ENCODE peak calls at places on chromosomes 11 and 22, in nine cellular contexts. F is GM23338, D is kidney, G is sigmoid colon, X is IMR-90, O is fibroblast of the aortic adventitia, R is tibial nerve, K is cardiac fibroblast, J is choroid plexus epithelial cell. E is an unnamed sample.
A peak's percentile ranks its signal among the peaks of the same experiment; 100 is the strongest.

GRCh38 chr11:46710821-46711269 is 8.2 kb upstream of the F2 start:
- DNase-seq in K (peak; percentile 95), O (peak; percentile 98), X (peak; percentile 97), F (no peak), R (peak; percentile 68), D (no peak), J (peak; percentile 97), G (peak; percentile 88), E (no peak)

GRCh38 chr11:123020968-123021367 is 39.3 kb upstream of the BSX start:
- DNase-seq in D (no peak), X (peak; percentile 49), F (peak; percentile 88), R (peak; percentile 16), G (no peak), K (peak; percentile 71), J (peak; percentile 81), O (peak; percentile 51), E (no peak)

GRCh38 chr11:116357769-116358544 is 414.8 kb downstream of the BUD13 start:
- DNase-seq in O (no peak), X (no peak), R (no peak), D (no peak), K (peak; percentile 1), G (no peak), F (peak; percentile 93), J (no peak), E (no peak)

GRCh38 chr11:71996946-71997345 is 1.8 kb upstream of the IL18BP start:
- DNase-seq in X (no peak), R (no peak), J (no peak), G (peak; percentile 68), F (no peak), D (no peak), O (no peak), K (no peak), E (no peak)

GRCh38 chr11:14506532-14506931 is 6.9 kb upstream of the COPB1 start:
- DNase-seq in F (no peak), D (no peak), R (no peak), G (no peak), K (peak; percentile 8), X (peak; percentile 51), J (peak; percentile 47), O (no peak), E (no peak)

GRCh38 chr22:39349967-39350802 is at the start of gene SYNGR1:
- DNase-seq in G (no peak), O (no peak), R (no peak), K (no peak), J (no peak), X (no peak), D (peak; percentile 81), F (peak; percentile 44), E (no peak)

GRCh38 chr11:771617-772204 is 5.6 kb downstream of the GATD1 start:
- DNase-seq in J (no peak), G (no peak), O (no peak), K (no peak), R (no peak), F (no peak), D (peak; percentile 69), X (no peak), E (no peak)

GRCh38 chr22:21754523-21755128 is 19.0 kb upstream of the YPEL1 start:
- DNase-seq in O (peak; percentile 60), J (peak; percentile 43), X (peak; percentile 12), R (no peak), K (peak; percentile 62), G (peak; percentile 68), D (no peak), F (no peak), E (no peak)

GRCh38 chr11:65185869-65186341 is 4.2 kb downstream of the CAPN1 start:
- DNase-seq in J (no peak), X (no peak), K (no peak), F (peak; percentile 54), D (peak; percentile 69), O (no peak), G (no peak), R (no peak), E (no peak)

GRCh38 chr11:75986966-75987365 is 172.0 kb downstream of the UVRAG start:
- DNase-seq in D (no peak), J (peak; percentile 50), X (no peak), O (peak; percentile 16), K (peak; percentile 16), R (no peak), G (no peak), F (no peak), E (no peak)

GRCh38 chr22:50298937-50299656 is 8.3 kb downstream of the PLXNB2 start:
- DNase-seq in J (no peak), D (no peak), G (no peak), R (no peak), X (peak; percentile 11), K (no peak), O (no peak), F (peak; percentile 60), E (no peak)

GRCh38 chr11:122711362-122711761 is 55.8 kb downstream of the UBASH3B start:
- DNase-seq in D (no peak), J (no peak), G (peak; percentile 60), X (no peak), R (no peak), F (no peak), O (no peak), K (no peak), E (no peak)

GRCh38 chr11:35335226-35335625 is 84.1 kb downstream of the SLC1A2 start:
- DNase-seq in D (no peak), X (no peak), G (no peak), R (no peak), F (no peak), J (peak; percentile 37), K (peak; percentile 64), O (no peak), E (no peak)

GRCh38 chr22:22098457-22099193 is 116.0 kb upstream of the TOP3B start:
- DNase-seq in J (no peak), O (no peak), F (no peak), R (no peak), D (no peak), K (no peak), G (no peak), X (no peak), E (no peak)

GRCh38 chr11:531826-532511 is 3.4 kb downstream of the HRAS start:
- DNase-seq in D (no peak), X (no peak), K (no peak), G (no peak), F (no peak), O (no peak), R (no peak), J (no peak), E (no peak)

GRCh38 chr11:12971955-12972354 is 37.2 kb upstream of the RASSF10 start:
- DNase-seq in R (no peak), J (no peak), K (no peak), D (no peak), X (no peak), O (no peak), G (no peak), F (no peak), E (no peak)

GRCh38 chr11:12975149-12975548 is 34.0 kb upstream of the RASSF10 start:
- DNase-seq in J (no peak), F (no peak), D (no peak), R (no peak), G (no peak), K (peak; percentile 3), X (no peak), O (peak; percentile 8), E (no peak)

GRCh38 chr11:12968836-12969235 is 40.3 kb upstream of the RASSF10 start:
- DNase-seq in J (no peak), K (no peak), O (no peak), F (no peak), D (no peak), X (no peak), G (no peak), R (no peak), E (no peak)

GRCh38 chr11:12968101-12968500 is 41.0 kb upstream of the RASSF10 start:
- DNase-seq in J (no peak), F (no peak), O (no peak), K (no peak), D (no peak), G (no peak), X (no peak), R (no peak), E (no peak)

DNA sequence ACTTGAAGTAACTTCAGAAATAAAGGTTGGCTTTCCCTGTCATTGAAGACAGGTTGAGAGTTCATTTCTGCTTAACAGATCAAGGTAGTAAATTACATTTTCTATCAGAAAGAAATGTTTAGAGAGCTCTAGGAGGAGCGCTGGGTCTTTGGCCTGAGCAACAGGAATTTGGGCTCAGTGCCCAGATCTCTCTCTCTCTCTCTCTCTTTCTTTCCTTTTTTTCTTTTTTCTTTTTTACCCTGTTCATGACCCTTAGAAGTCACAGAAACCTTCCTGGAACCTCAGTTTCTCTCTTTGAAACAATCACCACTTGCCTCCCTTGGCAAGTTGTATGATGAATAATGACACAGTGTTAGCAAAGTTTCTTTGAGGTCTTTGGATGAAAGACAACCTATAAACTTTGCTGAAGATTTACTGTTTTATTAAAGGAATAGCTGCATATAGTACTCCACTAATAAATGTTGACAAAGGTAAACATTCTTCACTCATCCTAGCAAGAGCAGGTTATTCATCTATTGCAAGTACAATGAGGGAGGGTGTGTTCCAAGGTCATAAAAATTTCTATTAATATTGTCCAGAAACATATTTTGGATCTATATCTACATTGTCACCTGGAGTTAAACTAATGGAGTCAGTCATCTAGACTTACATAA is 35.5 kb upstream of the RASSF10 start:
- DNase-seq in K (peak; percentile 28), F (no peak), J (peak; percentile 33), G (no peak), O (peak; percentile 27), X (no peak), D (no peak), R (no peak), E (no peak)
- TF ChIP-seq CTCF in K (no peak), F (no peak), J (peak; percentile 24), G (no peak), O (no peak), X (no peak), D (peak; percentile 2), R (no peak), E (no peak)

GRCh38 chr22:36998620-36999351 is 20.5 kb downstream of the TST start:
- DNase-seq in X (peak; percentile 15), D (peak; percentile 31), G (no peak), R (no peak), K (no peak), O (peak; percentile 18), F (peak; percentile 67), J (peak; percentile 33), E (no peak)
- TF ChIP-seq CTCF in X (no peak), D (peak; percentile 1), G (no peak), R (no peak), K (no peak), O (no peak), F (peak; percentile 67), J (peak; percentile 24), E (no peak)

GRCh38 chr11:57461841-57462489 is 1.6 kb downstream of the RTN4RL2 start:
- DNase-seq in X (no peak), J (no peak), R (no peak), D (no peak), F (no peak), G (no peak), K (no peak), O (no peak), E (no peak)
- TF ChIP-seq CTCF in X (no peak), J (no peak), R (no peak), D (no peak), F (no peak), G (no peak), K (no peak), O (no peak), E (no peak)

DNA sequence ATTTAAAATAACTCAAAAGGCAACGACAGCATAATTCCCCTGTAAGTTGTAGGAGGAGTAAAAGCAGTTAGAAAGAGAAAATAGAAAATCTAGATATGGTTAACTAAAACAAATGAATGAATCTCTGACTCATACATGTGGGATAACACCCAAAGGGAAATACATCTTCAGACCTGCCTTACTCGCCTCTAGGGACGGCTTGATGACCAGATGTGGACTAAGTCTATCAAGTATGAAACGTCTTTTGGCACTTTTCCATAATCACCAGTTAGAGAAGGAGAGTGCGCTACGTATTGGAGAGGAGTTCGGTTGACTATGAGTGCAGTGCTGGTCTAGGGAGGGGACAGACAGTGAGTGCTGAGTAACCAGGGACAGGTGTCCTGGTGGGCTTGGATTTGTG is 459.9 kb downstream of the OPCML start:
- DNase-seq in K (no peak), O (no peak), F (no peak), J (no peak), G (no peak), R (no peak), D (no peak), X (no peak), E (no peak)
- TF ChIP-seq CTCF in K (no peak), O (no peak), F (no peak), J (no peak), G (no peak), R (no peak), D (no peak), X (no peak), E (no peak)